ENCODE peak calls at places on chromosomes 13 and 19, in five cellular contexts. One of them, this sample, is unnamed.

GRCh38 chr19:42114412-42114811 is 17.8 kb downstream of the POU2F2 start:
- DNase-seq in H1: no peak
- DNase-seq in mesenchymal stem cell: peak
- DNase-seq in trophoblast cell: no peak
- DNase-seq in H9: peak
- DNase-seq in this sample: no peak

GRCh38 chr19:13007292-13008045 is 12.2 kb downstream of the NFIX start:
- DNase-seq in H1: no peak
- DNase-seq in mesenchymal stem cell: no peak
- DNase-seq in trophoblast cell: no peak
- DNase-seq in H9: no peak
- DNase-seq in this sample: no peak

GRCh38 chr13:102597029-102598015 is 536 bp downstream of the TPP2 start:
- DNase-seq in H1: no peak
- DNase-seq in mesenchymal stem cell: peak
- DNase-seq in trophoblast cell: no peak
- DNase-seq in H9: no peak
- DNase-seq in this sample: peak

GRCh38 chr13:58598241-58598640 is 966.7 kb downstream of the PCDH17 start:
- DNase-seq in H1: no peak
- DNase-seq in mesenchymal stem cell: no peak
- DNase-seq in trophoblast cell: no peak
- DNase-seq in H9: no peak
- DNase-seq in this sample: no peak

GRCh38 chr13:31885994-31886393 is 145.6 kb upstream of the FRY start:
- DNase-seq in H1: no peak
- DNase-seq in mesenchymal stem cell: peak
- DNase-seq in trophoblast cell: peak
- DNase-seq in H9: no peak
- DNase-seq in this sample: no peak

GRCh38 chr13:111906306-111906705 is 160.6 kb upstream of the SOX1 start:
- DNase-seq in H1: no peak
- DNase-seq in mesenchymal stem cell: no peak
- DNase-seq in trophoblast cell: peak
- DNase-seq in H9: no peak
- DNase-seq in this sample: no peak

GRCh38 chr13:41533676-41534075 is 76.3 kb downstream of the RGCC start:
- DNase-seq in H1: no peak
- DNase-seq in mesenchymal stem cell: no peak
- DNase-seq in trophoblast cell: no peak
- DNase-seq in H9: no peak
- DNase-seq in this sample: no peak

GRCh38 chr19:12996542-12997094 is 1.3 kb downstream of the NFIX start:
- DNase-seq in H1: no peak
- DNase-seq in mesenchymal stem cell: no peak
- DNase-seq in trophoblast cell: no peak
- DNase-seq in H9: peak
- DNase-seq in this sample: no peak

GRCh38 chr13:58949646-58950045 is 1214.1 kb downstream of the DIAPH3 start:
- DNase-seq in H1: no peak
- DNase-seq in mesenchymal stem cell: no peak
- DNase-seq in trophoblast cell: no peak
- DNase-seq in H9: no peak
- DNase-seq in this sample: no peak

GRCh38 chr19:20863176-20863575 is 59.9 kb upstream of the ZNF85 start:
- DNase-seq in H1: no peak
- DNase-seq in mesenchymal stem cell: no peak
- DNase-seq in trophoblast cell: no peak
- DNase-seq in H9: no peak
- DNase-seq in this sample: no peak

GRCh38 chr13:50916701-50917184 is 7.2 kb downstream of the RNASEH2B start:
- DNase-seq in H1: no peak
- DNase-seq in mesenchymal stem cell: peak
- DNase-seq in trophoblast cell: no peak
- DNase-seq in H9: no peak
- DNase-seq in this sample: no peak

GRCh38 chr19:1159864-1160595 is 14.0 kb downstream of the SBNO2 start:
- DNase-seq in H1: no peak
- DNase-seq in mesenchymal stem cell: no peak
- DNase-seq in trophoblast cell: no peak
- DNase-seq in H9: no peak
- DNase-seq in this sample: no peak
- H2BK12ac ChIP-seq in H1: no peak
- H2BK12ac ChIP-seq in mesenchymal stem cell: no peak
- H2BK12ac ChIP-seq in trophoblast cell: no peak
- H2BK12ac ChIP-seq in H9: no peak
- H2BK12ac ChIP-seq in this sample: no peak

DNA sequence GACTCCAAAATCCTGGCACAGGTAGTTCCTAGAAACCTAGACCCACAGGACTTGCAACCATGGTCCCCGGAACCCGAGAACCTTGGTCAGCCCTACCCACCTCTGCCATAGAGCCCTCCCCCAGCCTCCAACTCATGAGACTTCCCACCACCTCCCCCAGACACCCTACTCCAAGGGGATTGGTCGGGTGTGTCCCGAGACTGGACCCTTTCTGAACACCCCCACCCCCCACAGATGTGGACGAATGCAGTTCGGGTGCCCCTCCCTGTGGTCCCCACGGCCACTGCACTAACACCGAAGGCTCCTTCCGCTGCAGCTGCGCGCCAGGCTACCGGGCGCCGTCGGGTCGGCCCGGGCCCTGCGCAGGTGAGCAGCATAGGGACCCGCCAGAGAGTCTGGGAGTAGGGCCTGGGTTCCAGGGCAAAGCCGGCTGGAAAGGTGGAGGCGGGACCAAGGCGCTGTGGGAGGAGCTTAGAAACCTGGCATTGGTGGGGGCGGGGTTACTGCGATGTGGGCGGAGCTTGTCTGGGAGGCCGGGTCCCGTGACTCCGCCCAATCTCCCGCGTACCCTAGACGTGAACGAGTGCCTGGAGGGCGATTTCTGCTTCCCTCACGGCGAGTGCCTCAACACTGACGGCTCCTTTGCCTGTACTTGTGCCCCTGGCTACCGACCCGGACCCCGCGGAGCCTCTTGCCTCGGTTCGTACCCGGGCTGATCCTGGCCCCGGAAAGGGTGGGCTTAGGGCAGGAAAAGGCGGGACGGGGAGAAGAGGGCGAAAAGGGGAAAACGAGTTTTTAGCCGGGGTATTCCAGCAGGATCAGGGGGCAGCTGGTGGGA is 11.9 kb downstream of the LTBP4 start:
- DNase-seq in H1: no peak
- DNase-seq in mesenchymal stem cell: peak
- DNase-seq in trophoblast cell: no peak
- DNase-seq in H9: peak
- DNase-seq in this sample: no peak
- H2BK5ac ChIP-seq in H1: peak
- H2BK5ac ChIP-seq in mesenchymal stem cell: no peak
- H2BK5ac ChIP-seq in trophoblast cell: peak
- H2BK5ac ChIP-seq in H9: no peak
- H2BK5ac ChIP-seq in this sample: peak

DNA sequence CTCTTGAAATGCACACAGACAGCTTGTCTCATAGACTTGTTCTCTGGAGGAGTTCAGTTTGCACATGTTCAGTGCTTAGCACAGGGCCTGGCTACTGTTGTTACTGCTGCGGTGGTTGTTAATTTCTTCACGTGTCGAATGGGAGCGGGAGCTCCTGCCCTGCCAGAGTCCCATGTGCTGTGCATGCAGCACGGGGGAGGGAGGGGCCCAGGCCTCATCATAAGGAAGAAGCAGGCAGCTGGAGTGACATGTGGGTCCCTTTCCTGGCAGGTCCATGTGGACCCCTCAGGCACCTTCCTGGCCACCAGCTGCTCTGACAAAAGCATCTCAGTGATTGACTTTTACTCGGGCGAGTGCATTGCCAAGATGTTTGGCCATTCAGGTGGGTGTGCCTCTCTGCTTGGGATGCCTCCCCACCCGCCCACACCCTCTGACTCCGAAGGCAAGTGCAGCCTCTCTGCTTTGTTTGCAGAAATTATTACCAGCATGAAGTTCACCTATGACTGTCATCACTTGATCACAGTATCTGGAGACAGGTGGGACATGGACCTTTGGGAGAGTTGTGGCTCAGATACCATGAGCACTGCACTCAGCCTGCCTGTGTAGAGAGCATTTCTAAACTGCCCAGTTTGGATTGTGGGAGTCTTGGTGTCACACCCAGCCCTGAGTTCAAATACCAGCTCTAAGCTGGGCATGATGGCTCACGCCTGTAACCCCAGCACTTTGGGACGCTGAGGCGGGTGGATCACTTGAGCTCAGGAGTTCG is 19.8 kb upstream of the OVOL3 start:
- DNase-seq in H1: no peak
- DNase-seq in mesenchymal stem cell: no peak
- DNase-seq in trophoblast cell: peak
- DNase-seq in H9: no peak
- DNase-seq in this sample: no peak
- H2BK12ac ChIP-seq in H1: no peak
- H2BK12ac ChIP-seq in mesenchymal stem cell: no peak
- H2BK12ac ChIP-seq in trophoblast cell: no peak
- H2BK12ac ChIP-seq in H9: no peak
- H2BK12ac ChIP-seq in this sample: no peak

GRCh38 chr13:30022256-30022655 is 171.8 kb upstream of the UBL3 start:
- DNase-seq in H1: no peak
- DNase-seq in mesenchymal stem cell: no peak
- DNase-seq in trophoblast cell: no peak
- DNase-seq in H9: no peak
- DNase-seq in this sample: no peak
- H2BK5ac ChIP-seq in H1: no peak
- H2BK5ac ChIP-seq in mesenchymal stem cell: no peak
- H2BK5ac ChIP-seq in trophoblast cell: peak
- H2BK5ac ChIP-seq in H9: no peak
- H2BK5ac ChIP-seq in this sample: no peak

GRCh38 chr19:5968431-5969373 is 9.2 kb downstream of the RANBP3 start:
- DNase-seq in H1: no peak
- DNase-seq in mesenchymal stem cell: no peak
- DNase-seq in trophoblast cell: no peak
- DNase-seq in H9: peak
- DNase-seq in this sample: no peak
- H2BK12ac ChIP-seq in H1: peak
- H2BK12ac ChIP-seq in mesenchymal stem cell: no peak
- H2BK12ac ChIP-seq in trophoblast cell: no peak
- H2BK12ac ChIP-seq in H9: no peak
- H2BK12ac ChIP-seq in this sample: no peak

This sample was measured in neuronal stem cell.